ENCODE peak calls at places on chromosomes 4 and X, in eight cellular contexts. K is stimulated activated CD4-positive, alpha-beta T cell treated with anti-CD3 and anti-CD28 coated beads, Interleukin-15, amount 100 ng/mL, for 1 hour; H is NB4; N is myocyte; T is NCI-H524; R is H9; P is tibial artery; U is head of caudate nucleus. E is an unnamed sample.

GRCh38 chrX:3638280-3638873 is 75.1 kb downstream of the PRKX start:
- DNase-seq in P (no peak), K (no peak), N (peak), H (peak), T (peak), U (peak), R (no peak), E (peak)

GRCh38 chrX:51494409-51494808 is 2.0 kb downstream of the NUDT11 start:
- DNase-seq in P (no peak), K (no peak), N (no peak), H (no peak), R (no peak), T (no peak), U (no peak), E (no peak)

GRCh38 chr4:85151349-85151748 is 184.9 kb upstream of the WDFY3 start:
- DNase-seq in U (no peak), T (no peak), N (peak), P (no peak), R (no peak), K (no peak), H (no peak), E (no peak)

GRCh38 chr4:24010994-24011393 is 121.1 kb upstream of the PPARGC1A start:
- DNase-seq in N (no peak), T (no peak), R (no peak), K (no peak), P (no peak), U (no peak), H (no peak), E (no peak)

GRCh38 chrX:1246816-1247215 is 21.8 kb upstream of the CSF2RA start:
- DNase-seq in P (peak), K (peak), N (peak), H (peak), R (peak), U (peak), T (peak), E (peak)

GRCh38 chr4:121219222-121219621 is 55.1 kb upstream of the TNIP3 start:
- DNase-seq in P (no peak), U (no peak), T (no peak), H (no peak), N (no peak), K (no peak), R (no peak), E (no peak)

GRCh38 chr4:7708981-7709380 is 230.7 kb downstream of the AFAP1 start:
- DNase-seq in K (no peak), P (no peak), T (no peak), R (no peak), N (no peak), U (no peak), H (no peak), E (no peak)

GRCh38 chr4:55866973-55867574 is 13.6 kb downstream of the EXOC1 start:
- DNase-seq in R (no peak), P (no peak), T (peak), H (peak), N (peak), U (peak), K (no peak), E (no peak)

GRCh38 chr4:170386511-170386910 is 296.8 kb upstream of the AADAT start:
- DNase-seq in K (no peak), R (no peak), U (no peak), N (no peak), H (no peak), P (no peak), T (no peak), E (no peak)

GRCh38 chr4:16337936-16338335 is 111.7 kb upstream of the TAPT1 start:
- DNase-seq in R (no peak), P (no peak), U (no peak), N (no peak), H (no peak), T (no peak), K (no peak), E (no peak)

GRCh38 chrX:107629533-107629909 is 1.2 kb downstream of the PRPS1 start:
- DNase-seq in K (no peak), R (no peak), T (peak), N (peak), P (no peak), U (peak), H (peak), E (no peak)

GRCh38 chr4:98318521-98318920 is 57.3 kb downstream of the RAP1GDS1 start:
- DNase-seq in T (no peak), N (no peak), H (no peak), R (no peak), K (no peak), P (no peak), U (no peak), E (no peak)

GRCh38 chr4:119209077-119209476 is 3.4 kb upstream of the USP53 start:
- DNase-seq in H (peak), U (no peak), P (no peak), K (no peak), R (no peak), T (no peak), N (peak), E (no peak)

GRCh38 chrX:147958316-147958715 is 22.8 kb upstream of the FMR1NB start:
- DNase-seq in H (no peak), R (no peak), U (no peak), T (no peak), P (no peak), N (peak), K (no peak), E (no peak)

GRCh38 chrX:22276781-22277180 is 4.1 kb downstream of the CBLL2 start:
- DNase-seq in U (no peak), T (no peak), N (no peak), H (no peak), R (no peak), K (no peak), P (no peak), E (no peak)

GRCh38 chr4:29970626-29971025 is 749.5 kb upstream of the PCDH7 start:
- DNase-seq in T (no peak), N (no peak), K (no peak), R (peak), U (no peak), H (peak), P (no peak), E (no peak)

GRCh38 chrX:42664706-42665105 is 113.3 kb downstream of the PPP1R2C start:
- DNase-seq in K (no peak), N (no peak), U (no peak), H (no peak), R (no peak), P (no peak), T (peak), E (no peak)

GRCh38 chr4:62191446-62191845 is 991.3 kb downstream of the ADGRL3 start:
- DNase-seq in R (no peak), T (no peak), N (no peak), U (no peak), K (no peak), H (no peak), P (no peak), E (no peak)

GRCh38 chr4:119643306-119644042 is 14.9 kb upstream of the PDE5A start:
- DNase-seq in N (no peak), R (no peak), P (no peak), K (no peak), U (no peak), H (no peak), T (no peak), E (no peak)

GRCh38 chr4:6478546-6479220 is 6.3 kb upstream of the PPP2R2C start:
- DNase-seq in T (no peak), P (no peak), N (no peak), K (no peak), R (peak), U (no peak), H (no peak), E (no peak)

GRCh38 chr4:23770011-23770410 is 119.8 kb downstream of the PPARGC1A start:
- DNase-seq in P (no peak), U (no peak), T (no peak), N (no peak), H (no peak), K (no peak), R (no peak), E (no peak)

GRCh38 chr4:6250235-6250983 is 19.2 kb upstream of the WFS1 start:
- DNase-seq in R (peak), T (peak), P (no peak), U (peak), K (no peak), H (peak), N (peak), E (no peak)

GRCh38 chrX:110277609-110278008 is 40.3 kb downstream of the AMMECR1 start:
- DNase-seq in P (no peak), H (no peak), R (no peak), K (no peak), U (no peak), T (no peak), N (no peak), E (no peak)

GRCh38 chr4:2412534-2412884 is 5.9 kb downstream of the ZFYVE28 start:
- DNase-seq in R (no peak), T (no peak), U (no peak), H (no peak), N (no peak), K (peak), P (no peak), E (peak)

GRCh38 chr4:14059006-14059405 is 431.5 kb upstream of the BOD1L1 start:
- DNase-seq in K (no peak), N (no peak), U (no peak), H (no peak), R (no peak), T (no peak), P (no peak), E (no peak)

GRCh38 chr4:36737691-36738090 is 456.3 kb downstream of the DTHD1 start:
- DNase-seq in K (no peak), U (no peak), N (no peak), P (no peak), R (no peak), T (peak), H (no peak), E (no peak)

E was measured in T follicular helper cell.